ENCODE peak calls at places on chromosome 12, in seven cellular contexts. M is iPS-NIHi11, I is ELR, O is small intestine, J is mesenchymal stem cell, H is MCF 10A, L is SHP77. C is an unnamed sample.

GRCh38 chr12:124668602-124669001 is 101.2 kb upstream of the NCOR2 start:
- DNase-seq in M (no peak), O (peak; percentile 27), L (no peak), I (no peak), J (no peak), H (no peak), C (no peak)

GRCh38 chr12:67356400-67356799 is 87.2 kb downstream of the CAND1 start:
- DNase-seq in J (no peak), L (no peak), H (no peak), O (no peak), M (no peak), I (no peak), C (no peak)

GRCh38 chr12:49327887-49328286 is 4.8 kb downstream of the TROAP start:
- DNase-seq in M (no peak), O (no peak), H (no peak), L (no peak), I (no peak), J (no peak), C (no peak)

GRCh38 chr12:112796067-112796466 is 4.5 kb downstream of the RPH3A start:
- DNase-seq in O (no peak), I (no peak), L (no peak), M (no peak), J (no peak), H (no peak), C (peak; percentile 3)

GRCh38 chr12:80778005-80778541 is 61.4 kb downstream of the MYF5 start:
- DNase-seq in J (peak; percentile 85), H (peak; percentile 94), M (peak; percentile 26), L (peak; percentile 94), I (peak; percentile 71), O (peak; percentile 36), C (peak; percentile 99)

GRCh38 chr12:116880213-116880816 is 926 bp downstream of the HRK start:
- DNase-seq in J (peak; percentile 11), O (no peak), I (no peak), L (no peak), H (no peak), M (no peak), C (no peak)

GRCh38 chr12:104637616-104638015 is 180.9 kb downstream of the CHST11 start:
- DNase-seq in O (no peak), H (no peak), M (no peak), L (no peak), I (no peak), J (no peak), C (no peak)

GRCh38 chr12:66409195-66409871 is 107.0 kb downstream of the HELB start:
- DNase-seq in O (peak; percentile 28), I (peak; percentile 71), J (peak; percentile 69), L (no peak), M (no peak), H (peak; percentile 53), C (peak; percentile 51)

GRCh38 chr12:71662861-71663560 is 637 bp downstream of the ZFC3H1 start:
- DNase-seq in L (no peak), O (peak; percentile 75), H (peak; percentile 73), I (peak; percentile 89), J (peak; percentile 88), M (peak; percentile 35), C (peak; percentile 85)

GRCh38 chr12:105257321-105257728 is 21.4 kb upstream of the APPL2 start:
- DNase-seq in I (peak; percentile 94), J (peak; percentile 88), L (no peak), H (peak; percentile 77), M (no peak), O (no peak), C (peak; percentile 81)

GRCh38 chr12:87667378-87667777 is 361.8 kb downstream of the C12orf50 start:
- DNase-seq in I (peak; percentile 51), J (peak; percentile 15), O (peak; percentile 20), L (no peak), M (no peak), H (peak; percentile 55), C (peak; percentile 44)

GRCh38 chr12:26400627-26401026 is 205.3 kb downstream of the SSPN start:
- DNase-seq in H (no peak), M (no peak), I (no peak), L (no peak), J (no peak), O (no peak), C (no peak)

GRCh38 chr12:70246580-70246979 is 3.3 kb downstream of the CNOT2 start:
- DNase-seq in H (no peak), L (no peak), J (no peak), O (no peak), M (no peak), I (peak; percentile 40), C (no peak)

GRCh38 chr12:88208661-88209060 is 66.6 kb downstream of the TMTC3 start:
- DNase-seq in M (no peak), J (no peak), H (no peak), L (no peak), O (no peak), I (no peak), C (no peak)

GRCh38 chr12:124523071-124523470 is 44.3 kb downstream of the NCOR2 start:
- DNase-seq in M (no peak), L (peak; percentile 49), I (no peak), H (peak; percentile 27), J (no peak), O (no peak), C (peak; percentile 50)

GRCh38 chr12:67649165-67650126 is 901 bp downstream of the DYRK2 start:
- DNase-seq in I (peak; percentile 39), M (peak; percentile 56), O (peak; percentile 38), H (peak; percentile 16), J (no peak), L (no peak), C (no peak)

GRCh38 chr12:21475552-21475951 is 25.9 kb downstream of the RECQL start:
- DNase-seq in I (no peak), J (no peak), O (no peak), H (no peak), L (no peak), M (no peak), C (no peak)

GRCh38 chr12:128911861-128912260 is 58.6 kb downstream of the GLT1D1 start:
- DNase-seq in M (no peak), J (no peak), O (no peak), L (no peak), H (no peak), I (no peak), C (no peak)

GRCh38 chr12:53327435-53328042 is 6.1 kb upstream of the AAAS start:
- DNase-seq in M (no peak), O (peak; percentile 19), I (peak; percentile 56), J (no peak), H (peak; percentile 53), L (no peak), C (no peak)

GRCh38 chr12:72141381-72141780 is 130.8 kb upstream of the TRHDE start:
- DNase-seq in L (no peak), I (peak; percentile 50), H (peak; percentile 34), O (no peak), M (no peak), J (peak; percentile 2), C (no peak)

GRCh38 chr12:114790276-114790675 is 106.3 kb upstream of the TBX3 start:
- DNase-seq in L (no peak), I (no peak), O (no peak), H (no peak), J (no peak), M (no peak), C (no peak)

GRCh38 chr12:46818654-46819053 is 7.1 kb downstream of the SLC38A4 start:
- DNase-seq in I (no peak), H (peak; percentile 9), M (no peak), L (no peak), J (no peak), O (no peak), C (no peak)

GRCh38 chr12:4909397-4909733 is 340 bp upstream of the KCNA1 start:
- DNase-seq in J (no peak), I (no peak), L (no peak), H (no peak), M (no peak), O (no peak), C (no peak)

GRCh38 chr12:57452181-57452936 is 2.7 kb upstream of the INHBE start:
- DNase-seq in L (no peak), I (peak; percentile 86), H (peak; percentile 55), O (no peak), J (peak; percentile 97), M (no peak), C (no peak)

GRCh38 chr12:50786498-50787231 is 22.8 kb downstream of the ATF1 start:
- DNase-seq in M (peak; percentile 31), I (peak; percentile 98), H (peak; percentile 98), O (peak; percentile 14), L (no peak), J (peak; percentile 94), C (peak; percentile 100)

GRCh38 chr12:5012337-5012736 is 31.3 kb upstream of the KCNA5 start:
- DNase-seq in H (no peak), O (no peak), I (no peak), L (no peak), J (no peak), M (no peak), C (no peak)

GRCh38 chr12:69024413-69024812 is 91.4 kb upstream of the CPM start:
- DNase-seq in O (peak; percentile 99), L (no peak), M (peak; percentile 28), H (peak; percentile 96), I (peak; percentile 69), J (no peak), C (peak; percentile 98)

GRCh38 chr12:32499048-32499447 is 99.7 kb downstream of the FGD4 start:
- DNase-seq in M (no peak), O (peak; percentile 27), H (no peak), L (no peak), J (no peak), I (no peak), C (no peak)

GRCh38 chr12:34401659-34402227 is 379.4 kb downstream of the ALG10 start:
- DNase-seq in M (peak; percentile 1), O (no peak), H (no peak), I (no peak), L (no peak), J (no peak), C (no peak)

GRCh38 chr12:88559772-88560171 is 20.5 kb downstream of the KITLG start:
- DNase-seq in H (no peak), L (no peak), J (no peak), M (no peak), O (peak; percentile 70), I (no peak), C (peak; percentile 79)

GRCh38 chr12:53754633-53755261 is 3.0 kb upstream of the CISTR start:
- DNase-seq in M (no peak), H (peak; percentile 55), O (no peak), I (no peak), J (peak; percentile 41), L (no peak), C (no peak)

GRCh38 chr12:107258780-107259179 is 165.4 kb upstream of the CRY1 start:
- DNase-seq in H (no peak), M (no peak), J (no peak), L (no peak), O (no peak), I (no peak), C (no peak)

GRCh38 chr12:54007538-54008259 is 1.1 kb upstream of the HOXC8 start:
- DNase-seq in L (no peak), I (no peak), M (no peak), H (no peak), J (peak; percentile 33), O (no peak), C (no peak)

GRCh38 chr12:132827763-132828703 is 636 bp downstream of the GOLGA3 start:
- DNase-seq in L (peak; percentile 18), M (no peak), I (peak; percentile 75), J (peak; percentile 79), O (peak; percentile 72), H (peak; percentile 58), C (peak; percentile 72)

GRCh38 chr12:65368071-65368470 is 89.6 kb downstream of the MSRB3 start:
- DNase-seq in H (no peak), J (no peak), L (no peak), I (no peak), M (no peak), O (no peak), C (no peak)

GRCh38 chr12:122406701-122407154 is 15.7 kb downstream of the CLIP1 start:
- DNase-seq in J (peak; percentile 80), O (no peak), L (no peak), M (no peak), I (peak; percentile 22), H (no peak), C (no peak)

GRCh38 chr12:4275869-4276253 is 2.3 kb downstream of the CCND2 start:
- DNase-seq in L (no peak), H (no peak), I (no peak), O (peak; percentile 29), M (no peak), J (no peak), C (peak; percentile 7)

GRCh38 chr12:106254724-106255123 is 6.9 kb upstream of the CKAP4 start:
- DNase-seq in O (no peak), J (no peak), H (no peak), M (peak; percentile 70), L (no peak), I (no peak), C (no peak)

C was measured in bronchial epithelial cell.